ENCODE peak calls at places on chromosomes 11 and 22, in six cellular contexts. One of them, this sample, is unnamed.

GRCh38 chr11:111913997-111914396 is 1.5 kb downstream of the HSPB2 start:
- DNase-seq in HCT116: no peak
- DNase-seq in HepG2: peak; percentile 46
- DNase-seq in K562: no peak
- DNase-seq in SK-N-SH: no peak
- DNase-seq in GM12878: no peak
- DNase-seq in this sample: no peak

GRCh38 chr11:130159657-130160459 is at the start of gene ST14:
- DNase-seq in HepG2: no peak
- DNase-seq in SK-N-SH: peak; percentile 54
- DNase-seq in K562: no peak
- DNase-seq in GM12878: no peak
- DNase-seq in HCT116: no peak
- DNase-seq in this sample: no peak

GRCh38 chr11:132312161-132312560 is 941.7 kb downstream of the NTM start:
- DNase-seq in HCT116: no peak
- DNase-seq in K562: no peak
- DNase-seq in GM12878: no peak
- DNase-seq in SK-N-SH: no peak
- DNase-seq in HepG2: no peak
- DNase-seq in this sample: no peak

GRCh38 chr22:23179381-23180294 is 671 bp upstream of the BCR start:
- DNase-seq in SK-N-SH: no peak
- DNase-seq in HCT116: no peak
- DNase-seq in GM12878: no peak
- DNase-seq in K562: no peak
- DNase-seq in HepG2: no peak
- DNase-seq in this sample: no peak

GRCh38 chr11:92861641-92862040 is 107.8 kb upstream of the MTNR1B start:
- DNase-seq in K562: no peak
- DNase-seq in SK-N-SH: no peak
- DNase-seq in HCT116: no peak
- DNase-seq in HepG2: no peak
- DNase-seq in GM12878: no peak
- DNase-seq in this sample: no peak

GRCh38 chr11:111911563-111912401 is at the start of gene CRYAB:
- DNase-seq in SK-N-SH: no peak
- DNase-seq in GM12878: no peak
- DNase-seq in HCT116: no peak
- DNase-seq in HepG2: peak; percentile 32
- DNase-seq in K562: peak; percentile 36
- DNase-seq in this sample: no peak

GRCh38 chr11:68275721-68276488 is 4.1 kb upstream of the C11orf24 start:
- DNase-seq in GM12878: no peak
- DNase-seq in SK-N-SH: no peak
- DNase-seq in HCT116: peak; percentile 69
- DNase-seq in HepG2: peak; percentile 42
- DNase-seq in K562: no peak
- DNase-seq in this sample: no peak

GRCh38 chr11:117187799-117188481 is 9.4 kb downstream of the SIDT2 start:
- DNase-seq in GM12878: no peak
- DNase-seq in HepG2: no peak
- DNase-seq in HCT116: no peak
- DNase-seq in K562: no peak
- DNase-seq in SK-N-SH: peak; percentile 23
- DNase-seq in this sample: no peak

GRCh38 chr22:49951986-49952896 is 8.3 kb upstream of the PIM3 start:
- DNase-seq in HCT116: no peak
- DNase-seq in GM12878: no peak
- DNase-seq in HepG2: peak; percentile 81
- DNase-seq in K562: no peak
- DNase-seq in SK-N-SH: no peak
- DNase-seq in this sample: no peak

GRCh38 chr22:40431021-40431420 is 60.6 kb downstream of the SGSM3 start:
- DNase-seq in HCT116: no peak
- DNase-seq in SK-N-SH: no peak
- DNase-seq in K562: no peak
- DNase-seq in HepG2: no peak
- DNase-seq in GM12878: no peak
- DNase-seq in this sample: no peak

GRCh38 chr11:121237686-121238658 is 54.6 kb upstream of the SC5D start:
- DNase-seq in HepG2: no peak
- DNase-seq in GM12878: peak; percentile 59
- DNase-seq in HCT116: no peak
- DNase-seq in SK-N-SH: no peak
- DNase-seq in K562: no peak
- DNase-seq in this sample: no peak

GRCh38 chr11:85118151-85118550 is 509.0 kb downstream of the DLG2 start:
- DNase-seq in K562: no peak
- DNase-seq in HCT116: no peak
- DNase-seq in HepG2: no peak
- DNase-seq in GM12878: no peak
- DNase-seq in SK-N-SH: no peak
- DNase-seq in this sample: no peak

GRCh38 chr11:14451825-14452224 is 47.8 kb downstream of the COPB1 start:
- DNase-seq in HCT116: no peak
- DNase-seq in SK-N-SH: no peak
- DNase-seq in HepG2: no peak
- DNase-seq in GM12878: no peak
- DNase-seq in K562: no peak
- DNase-seq in this sample: no peak

GRCh38 chr22:19042285-19043110 is 79.7 kb downstream of the DGCR2 start:
- DNase-seq in HepG2: no peak
- DNase-seq in HCT116: no peak
- DNase-seq in SK-N-SH: no peak
- DNase-seq in K562: no peak
- DNase-seq in GM12878: no peak
- DNase-seq in this sample: no peak

GRCh38 chr22:35995772-35996171 is 32.9 kb downstream of the RBFOX2 start:
- DNase-seq in K562: peak; percentile 11
- DNase-seq in GM12878: no peak
- DNase-seq in SK-N-SH: no peak
- DNase-seq in HepG2: no peak
- DNase-seq in HCT116: no peak
- DNase-seq in this sample: no peak

GRCh38 chr11:65558785-65559509 is 788 bp upstream of the LTBP3 start:
- DNase-seq in GM12878: no peak
- DNase-seq in HepG2: no peak
- DNase-seq in K562: no peak
- DNase-seq in HCT116: no peak
- DNase-seq in SK-N-SH: peak; percentile 70
- DNase-seq in this sample: no peak

GRCh38 chr11:23143031-23143430 is 282.8 kb upstream of the CCDC179 start:
- DNase-seq in SK-N-SH: no peak
- DNase-seq in HepG2: no peak
- DNase-seq in K562: no peak
- DNase-seq in HCT116: no peak
- DNase-seq in GM12878: no peak
- DNase-seq in this sample: no peak

GRCh38 chr11:15942126-15942525 is 414.2 kb downstream of the SOX6 start:
- DNase-seq in HCT116: no peak
- DNase-seq in SK-N-SH: no peak
- DNase-seq in GM12878: no peak
- DNase-seq in K562: no peak
- DNase-seq in HepG2: no peak
- DNase-seq in this sample: no peak

GRCh38 chr11:7665473-7666291 is 7.6 kb downstream of the CYB5R2 start:
- DNase-seq in HepG2: peak; percentile 65
- DNase-seq in HCT116: peak; percentile 67
- DNase-seq in SK-N-SH: peak; percentile 90
- DNase-seq in K562: peak; percentile 89
- DNase-seq in GM12878: peak; percentile 34
- DNase-seq in this sample: peak; percentile 79

GRCh38 chr11:71370895-71371673 is 77.1 kb downstream of the DHCR7 start:
- DNase-seq in SK-N-SH: no peak
- DNase-seq in GM12878: no peak
- DNase-seq in HepG2: no peak
- DNase-seq in K562: no peak
- DNase-seq in HCT116: no peak
- DNase-seq in this sample: no peak

GRCh38 chr11:17014774-17015638 is 792 bp upstream of the PLEKHA7 start:
- DNase-seq in SK-N-SH: peak; percentile 82
- DNase-seq in K562: peak; percentile 25
- DNase-seq in GM12878: no peak
- DNase-seq in HCT116: peak; percentile 75
- DNase-seq in HepG2: peak; percentile 65
- DNase-seq in this sample: no peak

GRCh38 chr11:124970925-124971324 is 16.9 kb downstream of the CCDC15 start:
- DNase-seq in K562: no peak
- DNase-seq in GM12878: no peak
- DNase-seq in HCT116: peak; percentile 42
- DNase-seq in HepG2: peak; percentile 27
- DNase-seq in SK-N-SH: peak; percentile 5
- DNase-seq in this sample: no peak

GRCh38 chr11:132056689-132057088 is 686.3 kb downstream of the NTM start:
- DNase-seq in HepG2: no peak
- DNase-seq in GM12878: no peak
- DNase-seq in K562: no peak
- DNase-seq in HCT116: no peak
- DNase-seq in SK-N-SH: no peak
- DNase-seq in this sample: no peak

GRCh38 chr11:2097356-2097997 is 41.7 kb downstream of the IGF2 start:
- DNase-seq in HCT116: no peak
- DNase-seq in GM12878: no peak
- DNase-seq in HepG2: peak; percentile 90
- DNase-seq in SK-N-SH: no peak
- DNase-seq in K562: peak; percentile 37
- DNase-seq in this sample: no peak

GRCh38 chr11:34379081-34379480 is 21.3 kb upstream of the ABTB2 start:
- DNase-seq in HepG2: no peak
- DNase-seq in HCT116: no peak
- DNase-seq in GM12878: no peak
- DNase-seq in K562: no peak
- DNase-seq in SK-N-SH: no peak
- DNase-seq in this sample: no peak

GRCh38 chr11:123000721-123001120 is 19.1 kb upstream of the BSX start:
- DNase-seq in SK-N-SH: no peak
- DNase-seq in GM12878: no peak
- DNase-seq in K562: no peak
- DNase-seq in HCT116: no peak
- DNase-seq in HepG2: no peak
- DNase-seq in this sample: no peak

GRCh38 chr22:39652990-39653786 is 82.6 kb downstream of the CACNA1I start:
- DNase-seq in HCT116: no peak
- DNase-seq in GM12878: no peak
- DNase-seq in K562: no peak
- DNase-seq in HepG2: no peak
- DNase-seq in SK-N-SH: no peak
- DNase-seq in this sample: no peak

GRCh38 chr22:24357547-24357946 is 69.9 kb upstream of the ADORA2A start:
- DNase-seq in SK-N-SH: no peak
- DNase-seq in HCT116: no peak
- DNase-seq in GM12878: no peak
- DNase-seq in K562: no peak
- DNase-seq in HepG2: no peak
- DNase-seq in this sample: no peak

GRCh38 chr11:114773541-114774338 is 95.4 kb downstream of the NXPE2 start:
- DNase-seq in SK-N-SH: no peak
- DNase-seq in K562: no peak
- DNase-seq in HCT116: no peak
- DNase-seq in GM12878: no peak
- DNase-seq in HepG2: no peak
- DNase-seq in this sample: no peak

GRCh38 chr11:18498039-18498438 is 28.7 kb downstream of the TSG101 start:
- DNase-seq in HCT116: no peak
- DNase-seq in HepG2: no peak
- DNase-seq in SK-N-SH: no peak
- DNase-seq in GM12878: no peak
- DNase-seq in K562: no peak
- DNase-seq in this sample: no peak

GRCh38 chr11:47572715-47573255 is 6.0 kb downstream of the KBTBD4 start:
- DNase-seq in GM12878: no peak
- DNase-seq in SK-N-SH: peak; percentile 30
- DNase-seq in K562: peak; percentile 15
- DNase-seq in HCT116: no peak
- DNase-seq in HepG2: no peak
- DNase-seq in this sample: no peak

GRCh38 chr11:65500262-65501004 is 1.6 kb downstream of the MALAT1 start:
- DNase-seq in GM12878: no peak
- DNase-seq in SK-N-SH: no peak
- DNase-seq in HepG2: no peak
- DNase-seq in HCT116: no peak
- DNase-seq in K562: peak; percentile 9
- DNase-seq in this sample: no peak

GRCh38 chr22:39714321-39714720 is 143.8 kb downstream of the CACNA1I start:
- DNase-seq in SK-N-SH: no peak
- DNase-seq in HCT116: no peak
- DNase-seq in K562: no peak
- DNase-seq in HepG2: no peak
- DNase-seq in GM12878: no peak
- DNase-seq in this sample: no peak

GRCh38 chr22:19036523-19037273 is 85.5 kb downstream of the DGCR2 start:
- DNase-seq in HCT116: no peak
- DNase-seq in K562: no peak
- DNase-seq in SK-N-SH: no peak
- DNase-seq in HepG2: no peak
- DNase-seq in GM12878: no peak
- DNase-seq in this sample: no peak

GRCh38 chr11:129192150-129192549 is at the start of gene ARHGAP32:
- DNase-seq in GM12878: no peak
- DNase-seq in HCT116: no peak
- DNase-seq in HepG2: no peak
- DNase-seq in K562: no peak
- DNase-seq in SK-N-SH: peak; percentile 21
- DNase-seq in this sample: peak; percentile 61

GRCh38 chr22:31937328-31937727 is 7.0 kb upstream of the YWHAH start:
- DNase-seq in HepG2: no peak
- DNase-seq in SK-N-SH: no peak
- DNase-seq in HCT116: no peak
- DNase-seq in K562: peak; percentile 33
- DNase-seq in GM12878: no peak
- DNase-seq in this sample: no peak
- H3K9me3 ChIP-seq in HepG2: no peaks in the 10 kb centered on the region
- H3K9me3 ChIP-seq in SK-N-SH: no peaks in the 10 kb centered on the region
- H3K9me3 ChIP-seq in HCT116: no peaks in the 10 kb centered on the region
- H3K9me3 ChIP-seq in K562: no peaks in the 10 kb centered on the region
- H3K9me3 ChIP-seq in GM12878: no peaks in the 10 kb centered on the region
- H3K9me3 ChIP-seq in this sample: no peaks in the 10 kb centered on the region

GRCh38 chr11:58688779-58689503 is 42.8 kb downstream of the GLYAT start:
- DNase-seq in HCT116: no peak
- DNase-seq in SK-N-SH: no peak
- DNase-seq in GM12878: no peak
- DNase-seq in HepG2: no peak
- DNase-seq in K562: no peak
- DNase-seq in this sample: no peak
- TF ChIP-seq REST in HCT116: no peak
- TF ChIP-seq REST in SK-N-SH: no peak
- TF ChIP-seq REST in GM12878: no peak
- TF ChIP-seq REST in HepG2: no peak
- TF ChIP-seq REST in K562: no peak
- TF ChIP-seq REST in this sample: no peak

GRCh38 chr11:3831378-3832239 is 9.2 kb downstream of the RHOG start:
- DNase-seq in HepG2: no peak
- DNase-seq in GM12878: no peak
- DNase-seq in SK-N-SH: no peak
- DNase-seq in K562: no peak
- DNase-seq in HCT116: no peak
- DNase-seq in this sample: no peak
- TF ChIP-seq SIN3A in HepG2: no peak
- TF ChIP-seq SIN3A in GM12878: no peak
- TF ChIP-seq SIN3A in SK-N-SH: no peak
- TF ChIP-seq SIN3A in K562: no peak
- TF ChIP-seq SIN3A in HCT116: no peak
- TF ChIP-seq SIN3A in this sample: no peak

GRCh38 chr22:47851586-47851985 is 1089.1 kb downstream of the TBC1D22A start:
- DNase-seq in SK-N-SH: no peak
- DNase-seq in K562: no peak
- DNase-seq in GM12878: no peak
- DNase-seq in HepG2: no peak
- DNase-seq in HCT116: no peak
- DNase-seq in this sample: no peak
- H3K9me3 ChIP-seq in SK-N-SH: no peaks in the 10 kb centered on the region
- H3K9me3 ChIP-seq in K562: no peaks in the 10 kb centered on the region
- H3K9me3 ChIP-seq in GM12878: no peaks in the 10 kb centered on the region
- H3K9me3 ChIP-seq in HepG2: no peaks in the 10 kb centered on the region
- H3K9me3 ChIP-seq in HCT116: no peaks in the 10 kb centered on the region
- H3K9me3 ChIP-seq in this sample: no peaks in the 10 kb centered on the region